ENCODE peak calls at places on chromosomes 5 and 9, in six cellular contexts. Z is psoas muscle; P is endothelial cell of umbilical vein; W is Peyer's patch; R is brain microvascular endothelial cell; X is CD8-positive, alpha-beta T cell. T is an unnamed sample.

GRCh38 chr9:99488109-99489042 is 266.3 kb downstream of the SEC61B start:
- DNase-seq in X (no peak), W (no peak), Z (no peak), P (no peak), R (no peak), T (no peak)

GRCh38 chr9:123425261-123425821 is 69.3 kb downstream of the CRB2 start:
- DNase-seq in R (no peak), X (no peak), P (no peak), Z (no peak), W (no peak), T (no peak)

GRCh38 chr5:140821375-140822280 is at the start of gene PCDHA5:
- DNase-seq in R (peak), W (no peak), X (no peak), P (peak), Z (no peak), T (no peak)

GRCh38 chr5:143781993-143782520 is 29.9 kb upstream of the HMHB1 start:
- DNase-seq in Z (no peak), W (no peak), P (peak), R (no peak), X (no peak), T (no peak)

GRCh38 chr5:64165500-64166200 is at the start of gene RNF180:
- DNase-seq in X (no peak), W (peak), R (peak), P (peak), Z (peak), T (peak)

GRCh38 chr5:116441223-116441622 is 133.4 kb downstream of the SEMA6A start:
- DNase-seq in R (no peak), P (no peak), W (no peak), X (no peak), Z (no peak), T (no peak)

GRCh38 chr9:131667576-131667975 is 72.3 kb downstream of the RAPGEF1 start:
- DNase-seq in R (peak), P (no peak), Z (no peak), X (no peak), W (no peak), T (no peak)

GRCh38 chr5:174235226-174235992 is 189.9 kb downstream of the NSG2 start:
- DNase-seq in Z (peak), W (no peak), X (no peak), P (no peak), R (no peak), T (peak)

GRCh38 chr5:133760532-133760931 is 148.2 kb upstream of the FSTL4 start:
- DNase-seq in P (no peak), X (no peak), R (no peak), Z (no peak), W (no peak), T (peak)

GRCh38 chr9:71941998-71942567 is 30.6 kb downstream of the C9orf85 start:
- DNase-seq in Z (no peak), X (no peak), W (no peak), P (no peak), R (no peak), T (no peak)

GRCh38 chr5:30040483-30041116 is 1152.9 kb upstream of the CDH6 start:
- DNase-seq in Z (no peak), R (peak), W (no peak), P (no peak), X (no peak), T (no peak)

GRCh38 chr9:137231313-137232039 is 775 bp downstream of the SLC34A3 start:
- DNase-seq in P (no peak), R (no peak), X (no peak), Z (no peak), W (no peak), T (no peak)

GRCh38 chr9:114968710-114969109 is 38.3 kb upstream of the TNFSF8 start:
- DNase-seq in W (no peak), P (no peak), X (no peak), R (peak), Z (no peak), T (no peak)

GRCh38 chr5:180832638-180833068 is 28.4 kb downstream of the ZFP62 start:
- DNase-seq in Z (no peak), X (no peak), R (no peak), P (no peak), W (peak), T (no peak)

GRCh38 chr5:75358117-75358516 is 21.1 kb downstream of the HMGCR start:
- DNase-seq in W (no peak), P (no peak), X (no peak), R (no peak), Z (no peak), T (no peak)

GRCh38 chr5:18000744-18001143 is 366.5 kb downstream of the TAF11L14 start:
- DNase-seq in P (no peak), X (no peak), W (no peak), Z (no peak), R (no peak), T (no peak)

DNA sequence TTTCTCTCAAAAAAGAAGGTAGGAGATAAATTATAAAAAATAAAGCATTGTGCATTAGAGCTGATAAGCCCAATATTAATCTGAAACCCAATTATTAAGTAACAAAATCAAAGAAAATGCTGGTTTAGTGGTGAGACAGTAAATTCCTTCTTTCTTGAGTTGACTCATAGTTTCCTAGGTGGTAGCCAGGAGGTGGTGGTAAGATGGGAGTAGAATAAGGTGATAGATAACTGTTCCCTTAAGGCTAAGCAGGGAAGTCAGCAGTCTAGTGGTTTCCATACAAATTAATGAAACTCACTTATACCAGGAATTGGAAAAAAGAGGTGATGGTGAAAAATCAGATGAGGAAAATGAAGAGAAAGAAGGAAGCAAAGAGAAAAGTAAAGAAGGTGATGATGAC is 23.2 kb downstream of the LYSMD3 start:
- DNase-seq in R (no peak), P (no peak), X (no peak), W (no peak), Z (no peak), T (no peak)
- TF ChIP-seq CTCF in R (no peak), P (no peak), X (no peak), W (no peak), Z (no peak), T (no peak)

GRCh38 chr5:77621440-77621839 is 17.1 kb downstream of the OTP start:
- DNase-seq in Z (no peak), R (no peak), P (no peak), X (no peak), W (no peak), T (no peak)

GRCh38 chr5:77616920-77617319 is 21.6 kb downstream of the OTP start:
- DNase-seq in X (no peak), Z (no peak), W (no peak), P (no peak), R (no peak), T (no peak)

GRCh38 chr5:77623341-77623740 is 15.2 kb downstream of the OTP start:
- DNase-seq in Z (no peak), W (no peak), R (no peak), X (no peak), P (no peak), T (no peak)

DNA sequence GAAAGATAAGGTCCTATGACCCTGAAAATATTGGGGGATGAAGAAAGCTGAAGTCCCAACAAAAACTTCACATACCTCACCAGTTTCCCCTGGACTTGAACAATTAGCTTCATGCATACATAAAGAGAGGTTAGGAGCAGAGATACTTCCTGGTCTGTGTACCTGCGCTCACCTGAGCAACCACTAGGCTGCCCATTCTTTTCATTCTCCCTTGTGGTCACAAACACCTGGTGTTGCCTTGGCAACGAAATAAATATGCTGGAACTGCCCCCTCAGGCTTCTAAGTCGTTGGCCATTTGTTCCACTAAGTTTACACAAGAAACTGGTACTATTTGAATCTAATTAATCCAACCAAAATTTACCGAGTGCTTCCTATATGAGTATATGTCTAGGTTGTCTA is 18.1 kb downstream of the OTP start:
- DNase-seq in P (no peak), W (no peak), X (no peak), Z (no peak), R (no peak), T (no peak)
- TF ChIP-seq CTCF in P (no peak), W (no peak), X (no peak), Z (no peak), R (no peak), T (no peak)

GRCh38 chr5:95664204-95664786 is 17.7 kb downstream of the RFESD start:
- DNase-seq in R (no peak), Z (no peak), X (no peak), P (peak), W (peak), T (no peak)
- TF ChIP-seq CTCF in R (peak), Z (peak), X (peak), P (peak), W (peak), T (peak)

GRCh38 chr5:112551437-112552018 is 132.5 kb upstream of the EPB41L4A start:
- DNase-seq in P (peak), X (no peak), Z (no peak), W (no peak), R (peak), T (no peak)
- TF ChIP-seq CTCF in P (peak), X (peak), Z (peak), W (peak), R (peak), T (peak)

GRCh38 chr5:60399507-60399906 is 300.5 kb downstream of the DEPDC1B start:
- DNase-seq in Z (no peak), X (no peak), W (no peak), P (no peak), R (no peak), T (no peak)

GRCh38 chr5:60395712-60396329 is 304.1 kb downstream of the DEPDC1B start:
- DNase-seq in Z (no peak), P (no peak), R (no peak), W (no peak), X (no peak), T (no peak)
- TF ChIP-seq CTCF in Z (no peak), P (no peak), R (peak), W (no peak), X (no peak), T (no peak)

GRCh38 chr5:14998494-14998893 is 126.9 kb upstream of the ANKH start:
- DNase-seq in Z (no peak), X (no peak), P (no peak), W (no peak), R (no peak), T (no peak)

GRCh38 chr5:14995229-14995628 is 123.7 kb upstream of the ANKH start:
- DNase-seq in W (no peak), R (no peak), Z (no peak), X (no peak), P (no peak), T (no peak)

GRCh38 chr5:15001512-15001911 is 129.9 kb upstream of the ANKH start:
- DNase-seq in R (no peak), P (no peak), Z (no peak), X (no peak), W (no peak), T (no peak)

GRCh38 chr5:15002183-15002582 is 130.6 kb upstream of the ANKH start:
- DNase-seq in W (no peak), Z (no peak), R (no peak), X (no peak), P (no peak), T (no peak)

DNA sequence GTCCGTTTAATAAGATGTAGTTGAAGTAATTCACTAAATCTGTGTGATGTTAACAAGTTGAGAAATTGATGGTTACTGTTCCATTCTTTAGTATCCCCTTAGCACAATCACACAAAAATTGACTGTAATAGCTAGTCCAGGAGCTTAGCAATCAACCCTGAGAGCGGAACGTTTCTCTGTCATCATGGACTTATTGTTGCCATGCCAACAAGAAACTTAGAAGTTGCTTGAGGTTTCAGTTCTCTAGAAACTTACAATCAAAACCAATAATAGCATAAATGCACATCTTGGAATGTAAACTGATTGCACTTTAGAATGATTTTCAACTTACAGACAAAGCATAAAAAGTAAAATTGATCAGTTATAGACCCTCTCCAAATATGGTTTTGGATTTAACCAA is 125.4 kb upstream of the ANKH start:
- DNase-seq in P (no peak), X (no peak), W (no peak), R (no peak), Z (no peak), T (no peak)
- TF ChIP-seq CTCF in P (no peak), X (no peak), W (no peak), R (no peak), Z (no peak), T (no peak)

GRCh38 chr9:21078702-21079101 is 960 bp upstream of the IFNB1 start:
- DNase-seq in Z (no peak), R (no peak), P (no peak), X (no peak), W (no peak), T (no peak)
- TF ChIP-seq CTCF in Z (no peak), R (peak), P (no peak), X (no peak), W (no peak), T (no peak)

GRCh38 chr5:72392326-72392733 is 72.2 kb downstream of the PTCD2 start:
- DNase-seq in X (no peak), P (no peak), W (no peak), R (no peak), Z (no peak), T (no peak)

GRCh38 chr5:72390836-72391235 is 70.7 kb downstream of the PTCD2 start:
- DNase-seq in R (no peak), W (no peak), X (no peak), P (no peak), Z (no peak), T (no peak)

GRCh38 chr5:72397836-72398235 is 77.7 kb downstream of the PTCD2 start:
- DNase-seq in Z (no peak), R (no peak), X (no peak), P (no peak), W (no peak), T (no peak)

GRCh38 chr5:72394688-72395087 is 74.5 kb downstream of the PTCD2 start:
- DNase-seq in R (no peak), W (no peak), Z (no peak), X (no peak), P (peak), T (no peak)
- TF ChIP-seq CTCF in R (peak), W (no peak), Z (peak), X (no peak), P (peak), T (peak)

DNA sequence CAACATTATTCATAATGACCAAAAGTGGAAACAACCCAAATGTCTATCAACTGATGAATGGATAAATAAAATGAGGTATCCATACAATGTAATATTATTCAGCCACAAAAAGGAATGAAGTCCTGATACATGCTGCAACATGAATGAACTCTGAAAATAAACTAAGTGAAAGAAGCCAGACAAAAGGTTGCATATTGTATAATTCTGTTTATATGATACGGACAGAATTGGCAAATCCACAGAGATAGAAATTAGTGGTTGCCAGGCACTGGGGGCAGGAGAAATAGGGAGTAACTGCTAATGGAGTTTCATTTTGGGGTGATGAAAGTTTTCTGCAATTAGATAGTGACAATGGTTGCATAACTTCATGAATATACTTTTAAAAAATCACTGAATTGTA is 47.0 kb downstream of the KIF24 start:
- DNase-seq in Z (no peak), X (no peak), R (no peak), W (no peak), P (no peak), T (no peak)
- TF ChIP-seq CTCF in Z (no peak), X (no peak), R (no peak), W (no peak), P (no peak), T (no peak)

DNA sequence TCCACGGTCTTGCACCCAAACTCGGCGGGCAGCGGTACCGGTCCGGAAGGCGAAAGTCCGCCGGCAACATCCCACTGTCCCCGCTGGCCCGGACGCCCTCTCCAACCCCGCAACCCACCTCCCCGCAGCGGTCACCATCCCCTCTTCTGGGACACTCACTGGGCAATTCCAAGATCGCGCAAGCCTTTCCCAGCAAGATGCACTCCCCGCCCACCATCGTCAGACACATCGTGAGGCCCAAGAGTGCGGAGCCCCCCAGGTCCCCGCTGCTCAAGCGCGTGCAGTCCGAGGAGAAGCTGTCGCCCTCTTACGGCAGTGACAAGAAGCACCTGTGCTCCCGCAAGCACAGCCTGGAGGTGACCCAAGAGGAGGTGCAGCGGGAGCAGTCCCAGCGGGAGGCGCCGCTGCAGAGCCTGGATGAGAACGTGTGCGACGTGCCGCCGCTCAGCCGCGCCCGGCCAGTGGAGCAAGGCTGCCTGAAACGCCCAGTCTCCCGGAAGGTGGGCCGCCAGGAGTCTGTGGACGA is 33.3 kb downstream of the CD180 start:
- DNase-seq in P (no peak), Z (no peak), X (no peak), R (no peak), W (no peak), T (no peak)
- TF ChIP-seq CTCF in P (no peak), Z (no peak), X (no peak), R (no peak), W (no peak), T (no peak)

T was measured in osteocyte.